ENCODE peak calls at places on chromosomes 16 and 17, in six cellular contexts. I, A, H, V, T and C are unnamed samples.

GRCh38 chr17:72126575-72127486 is 6.0 kb downstream of the SOX9 start:
- DNase-seq in I (no peak), A (peak; percentile 50), H (no peak), V (no peak), T (peak; percentile 47), C (no peak)

GRCh38 chr16:57803413-57803990 is 1.2 kb upstream of the KIFC3 start:
- DNase-seq in I (no peak), A (no peak), H (peak; percentile 78), V (no peak), T (no peak), C (no peak)

GRCh38 chr17:70622382-70623260 is 453.3 kb downstream of the KCNJ2 start:
- DNase-seq in I (peak; percentile 51), A (no peak), H (peak; percentile 51), V (no peak), T (peak; percentile 17), C (no peak)

GRCh38 chr17:68461122-68461539 is 3.8 kb upstream of the WIPI1 start:
- DNase-seq in I (no peak), A (no peak), H (no peak), V (no peak), T (no peak), C (no peak)

GRCh38 chr17:20114466-20114865 is 105.3 kb downstream of the SPECC1 start:
- DNase-seq in I (no peak), A (no peak), H (no peak), V (no peak), T (no peak), C (no peak)

GRCh38 chr16:16009396-16009795 is 60.0 kb downstream of the ABCC1 start:
- DNase-seq in I (no peak), A (no peak), H (no peak), V (no peak), T (no peak), C (no peak)

GRCh38 chr16:88781140-88782077 is 3.6 kb downstream of the PIEZO1 start:
- DNase-seq in I (no peak), A (no peak), H (no peak), V (no peak), T (no peak), C (no peak)

GRCh38 chr17:75813081-75814020 is 28.7 kb downstream of the UNK start:
- DNase-seq in I (no peak), A (no peak), H (no peak), V (no peak), T (no peak), C (no peak)

GRCh38 chr17:61591018-61591417 is at the start of gene NACA2:
- DNase-seq in I (no peak), A (no peak), H (no peak), V (no peak), T (no peak), C (no peak)

GRCh38 chr17:46851029-46851741 is at the start of gene WNT9B:
- DNase-seq in I (no peak), A (peak; percentile 61), H (no peak), V (no peak), T (peak; percentile 69), C (no peak)

GRCh38 chr16:89922477-89922883 is 662 bp upstream of the TUBB3 start:
- DNase-seq in I (peak; percentile 72), A (no peak), H (peak; percentile 98), V (peak; percentile 50), T (peak; percentile 52), C (no peak)

GRCh38 chr17:73956595-73957465 is 246.6 kb upstream of the RPL38 start:
- DNase-seq in I (peak; percentile 40), A (peak; percentile 63), H (peak; percentile 74), V (no peak), T (peak; percentile 69), C (no peak)

GRCh38 chr17:80637286-80637703 is 92.7 kb downstream of the RPTOR start:
- DNase-seq in I (no peak), A (no peak), H (no peak), V (no peak), T (no peak), C (no peak)

GRCh38 chr16:17568239-17568638 is 97.5 kb upstream of the XYLT1 start:
- DNase-seq in I (no peak), A (no peak), H (no peak), V (no peak), T (no peak), C (no peak)

GRCh38 chr16:30395155-30395991 is at the start of gene ZNF48:
- DNase-seq in I (peak; percentile 82), A (peak; percentile 89), H (peak; percentile 93), V (no peak), T (peak; percentile 92), C (peak; percentile 55)

GRCh38 chr16:64152010-64152767 is 969.7 kb downstream of the CDH11 start:
- DNase-seq in I (no peak), A (no peak), H (no peak), V (no peak), T (no peak), C (no peak)

GRCh38 chr17:72399608-72400487 is 279.0 kb downstream of the SOX9 start:
- DNase-seq in I (no peak), A (peak; percentile 64), H (no peak), V (no peak), T (peak; percentile 72), C (no peak)

GRCh38 chr17:33166472-33166871 is 126.6 kb downstream of the ASIC2 start:
- DNase-seq in I (no peak), A (no peak), H (no peak), V (no peak), T (no peak), C (no peak)

GRCh38 chr16:50036426-50036825 is 11.4 kb downstream of the CNEP1R1 start:
- DNase-seq in I (no peak), A (no peak), H (no peak), V (no peak), T (no peak), C (no peak)

GRCh38 chr17:9470171-9470570 is 105.4 kb downstream of the STX8 start:
- DNase-seq in I (no peak), A (no peak), H (no peak), V (no peak), T (no peak), C (no peak)

GRCh38 chr16:89316701-89317100 is 99.2 kb downstream of the ZNF778 start:
- DNase-seq in I (no peak), A (no peak), H (no peak), V (no peak), T (no peak), C (no peak)

GRCh38 chr17:266701-267656 is 85.5 kb upstream of the DOC2B start:
- DNase-seq in I (no peak), A (no peak), H (peak; percentile 81), V (no peak), T (peak; percentile 16), C (no peak)

GRCh38 chr16:5870886-5871715 is 773.5 kb upstream of the EEF2KMT start:
- DNase-seq in I (no peak), A (no peak), H (no peak), V (no peak), T (no peak), C (no peak)

GRCh38 chr16:6636457-6636856 is 696.2 kb upstream of the RBFOX1 start:
- DNase-seq in I (no peak), A (no peak), H (no peak), V (no peak), T (no peak), C (no peak)

GRCh38 chr17:63446218-63446980 is at the start of gene CYB561:
- DNase-seq in I (peak; percentile 80), A (peak; percentile 87), H (peak; percentile 83), V (no peak), T (peak; percentile 91), C (peak; percentile 87)

GRCh38 chr16:10321407-10322397 is 64.2 kb upstream of the ATF7IP2 start:
- DNase-seq in I (no peak), A (no peak), H (no peak), V (no peak), T (no peak), C (no peak)

GRCh38 chr17:59427996-59428395 is 96.5 kb downstream of the YPEL2 start:
- DNase-seq in I (no peak), A (no peak), H (no peak), V (no peak), T (no peak), C (no peak)

GRCh38 chr17:59425085-59425901 is 93.8 kb downstream of the YPEL2 start:
- DNase-seq in I (no peak), A (no peak), H (peak; percentile 63), V (no peak), T (no peak), C (no peak)

GRCh38 chr17:59424331-59424730 is 92.9 kb downstream of the YPEL2 start:
- DNase-seq in I (no peak), A (no peak), H (no peak), V (no peak), T (no peak), C (no peak)

GRCh38 chr17:59427425-59427921 is 96.0 kb downstream of the YPEL2 start:
- DNase-seq in I (peak; percentile 38), A (no peak), H (peak; percentile 63), V (no peak), T (no peak), C (no peak)

GRCh38 chr17:59426031-59426430 is 94.6 kb downstream of the YPEL2 start:
- DNase-seq in I (no peak), A (no peak), H (no peak), V (no peak), T (no peak), C (no peak)
- H3K27ac ChIP-seq in I (peak overlapping the region; percentile 69), A (peak overlapping the region; percentile 64), H (peak overlapping the region; percentile 13), V (peak overlapping the region; percentile 90), T (no peak overlapping the region), C (peak overlapping the region; percentile 33)

GRCh38 chr17:16599537-16599936 is 30.5 kb upstream of the ZNF287 start:
- DNase-seq in I (no peak), A (no peak), H (no peak), V (no peak), T (no peak), C (no peak)
- H3K9me3 ChIP-seq in I (no peaks in the 10 kb centered on the region), A (no peaks in the 10 kb centered on the region), H (no peaks in the 10 kb centered on the region), V (no peaks in the 10 kb centered on the region), T (no peaks in the 10 kb centered on the region), C (no peaks in the 10 kb centered on the region)

GRCh38 chr16:54336805-54337204 is 50.2 kb upstream of the IRX3 start:
- DNase-seq in I (no peak), A (no peak), H (no peak), V (no peak), T (no peak), C (no peak)

GRCh38 chr16:54331241-54332002 is 44.8 kb upstream of the IRX3 start:
- DNase-seq in I (no peak), A (no peak), H (no peak), V (no peak), T (no peak), C (no peak)

GRCh38 chr16:54335230-54335629 is 48.6 kb upstream of the IRX3 start:
- DNase-seq in I (no peak), A (no peak), H (no peak), V (no peak), T (no peak), C (no peak)

DNA sequence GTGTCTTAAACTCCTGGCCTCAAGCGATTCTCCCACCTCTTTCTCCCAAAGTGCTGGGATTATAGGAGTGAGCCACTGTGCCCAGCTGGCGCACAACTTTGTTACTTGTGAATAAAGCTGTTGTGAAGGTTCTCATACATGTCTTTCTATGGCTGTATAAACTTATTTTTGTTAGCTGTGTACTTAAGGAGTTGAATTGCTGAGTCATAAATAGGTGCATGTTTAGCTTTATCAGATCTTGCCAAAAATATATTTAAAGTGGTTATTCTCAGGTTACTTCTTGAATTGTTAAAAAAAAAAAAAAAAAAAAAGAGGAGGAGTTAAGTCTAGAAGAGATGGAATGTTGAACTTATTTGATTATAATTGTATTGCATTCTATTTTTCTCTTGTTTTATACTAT is 47.6 kb upstream of the IRX3 start:
- DNase-seq in I (no peak), A (no peak), H (no peak), V (no peak), T (no peak), C (no peak)
- TF ChIP-seq CTCF in I (no peak), A (no peak), H (no peak), V (no peak), T (no peak), C (no peak)

GRCh38 chr17:41652461-41652960 is 28.1 kb upstream of the KRT17 start:
- DNase-seq in I (no peak), A (no peak), H (no peak), V (no peak), T (no peak), C (no peak)
- H3K27ac ChIP-seq in I (peak overlapping the region; percentile 88), A (no peak overlapping the region), H (no peak overlapping the region), V (peak overlapping the region; percentile 95), T (no peak overlapping the region), C (peak overlapping the region; percentile 100)